ENCODE peak calls at places on chromosome X, in five cellular contexts. Q, F, U, D and M are unnamed samples.

GRCh38 chrX:63506320-63506719 is 155.2 kb upstream of the SPIN4 start:
- DNase-seq in Q (no peak), F (no peak), U (no peak), D (no peak), M (no peak)

GRCh38 chrX:49176421-49177326 is 5.0 kb downstream of the PLP2 start:
- DNase-seq in Q (no peak), F (no peak), U (peak; percentile 67), D (no peak), M (no peak)

GRCh38 chrX:153669174-153669890 is 4.3 kb downstream of the PNCK start:
- DNase-seq in Q (peak; percentile 56), F (peak; percentile 10), U (peak; percentile 60), D (no peak), M (no peak)

GRCh38 chrX:132169554-132169953 is 41.7 kb upstream of the FRMD7 start:
- DNase-seq in Q (no peak), F (no peak), U (no peak), D (no peak), M (no peak)

GRCh38 chrX:109472939-109473713 is 8.8 kb downstream of the GUCY2F start:
- DNase-seq in Q (no peak), F (no peak), U (no peak), D (no peak), M (no peak)

GRCh38 chrX:144732588-144732987 is 514.7 kb upstream of the SPANXN1 start:
- DNase-seq in Q (no peak), F (no peak), U (no peak), D (no peak), M (no peak)

GRCh38 chrX:30741545-30741944 is 88.3 kb downstream of the GK start:
- DNase-seq in Q (no peak), F (no peak), U (no peak), D (no peak), M (no peak)

GRCh38 chrX:132191938-132192337 is 27.3 kb downstream of the RAP2C start:
- DNase-seq in Q (no peak), F (no peak), U (no peak), D (no peak), M (no peak)

GRCh38 chrX:145716226-145716625 is 101.4 kb upstream of the SLITRK2 start:
- DNase-seq in Q (no peak), F (no peak), U (no peak), D (no peak), M (no peak)

GRCh38 chrX:53479295-53479694 is 45.1 kb upstream of the HSD17B10 start:
- DNase-seq in Q (no peak), F (no peak), U (no peak), D (no peak), M (no peak)

GRCh38 chrX:54494970-54495813 is 842 bp downstream of the FGD1 start:
- DNase-seq in Q (peak; percentile 63), F (no peak), U (no peak), D (no peak), M (no peak)

GRCh38 chrX:44874481-44875184 is 1.6 kb downstream of the KDM6A start:
- DNase-seq in Q (no peak), F (peak; percentile 20), U (no peak), D (no peak), M (no peak)

GRCh38 chrX:118156953-118157608 is 40.5 kb upstream of the KLHL13 start:
- DNase-seq in Q (no peak), F (no peak), U (no peak), D (no peak), M (no peak)

GRCh38 chrX:152810403-152810802 is 20.2 kb downstream of the CETN2 start:
- DNase-seq in Q (no peak), F (no peak), U (no peak), D (no peak), M (no peak)

GRCh38 chrX:18424482-18425198 is 768 bp upstream of the CDKL5 start:
- DNase-seq in Q (peak; percentile 57), F (peak; percentile 7), U (peak; percentile 69), D (peak; percentile 36), M (no peak)

GRCh38 chrX:138018145-138018799 is 452.3 kb downstream of the ZIC3 start:
- DNase-seq in Q (no peak), F (no peak), U (no peak), D (no peak), M (no peak)

GRCh38 chrX:145502670-145503069 is 255.4 kb downstream of the SPANXN1 start:
- DNase-seq in Q (no peak), F (no peak), U (no peak), D (no peak), M (no peak)

GRCh38 chrX:151983186-151983585 is 8.7 kb upstream of the GABRE start:
- DNase-seq in Q (no peak), F (no peak), U (no peak), D (no peak), M (no peak)

GRCh38 chrX:110081740-110082139 is 78.8 kb downstream of the TMEM164 start:
- DNase-seq in Q (no peak), F (no peak), U (peak; percentile 72), D (no peak), M (peak; percentile 64)

GRCh38 chrX:76076124-76076523 is 96.7 kb upstream of the PBDC1 start:
- DNase-seq in Q (no peak), F (no peak), U (no peak), D (no peak), M (no peak)

GRCh38 chrX:155242300-155242699 is 22.0 kb downstream of the RAB39B start:
- DNase-seq in Q (no peak), F (no peak), U (no peak), D (no peak), M (no peak)

GRCh38 chrX:37765507-37765906 is 14.4 kb upstream of the CYBB start:
- DNase-seq in Q (no peak), F (no peak), U (no peak), D (no peak), M (no peak)

GRCh38 chrX:140701480-140701879 is 8.1 kb upstream of the LINC00632 start:
- DNase-seq in Q (no peak), F (no peak), U (no peak), D (no peak), M (no peak)

GRCh38 chrX:120839506-120839905 is 36.2 kb downstream of the CT47B1 start:
- DNase-seq in Q (no peak), F (no peak), U (no peak), D (no peak), M (no peak)

GRCh38 chrX:106168107-106168506 is at the start of gene PWWP3B:
- DNase-seq in Q (peak; percentile 65), F (no peak), U (no peak), D (no peak), M (no peak)

GRCh38 chrX:118254611-118255010 is 91.3 kb upstream of the WDR44 start:
- DNase-seq in Q (no peak), F (peak; percentile 4), U (no peak), D (no peak), M (no peak)

GRCh38 chrX:140431521-140431920 is 73.3 kb downstream of the SOX3 start:
- DNase-seq in Q (no peak), F (no peak), U (no peak), D (no peak), M (no peak)

GRCh38 chrX:40008841-40009461 is 88.8 kb downstream of the BCOR start:
- DNase-seq in Q (peak; percentile 69), F (no peak), U (peak; percentile 71), D (no peak), M (no peak)

GRCh38 chrX:48715876-48716502 is 19.5 kb downstream of the SUV39H1 start:
- DNase-seq in Q (no peak), F (no peak), U (no peak), D (no peak), M (no peak)

GRCh38 chrX:3250946-3251345 is 95.5 kb downstream of the MXRA5 start:
- DNase-seq in Q (no peak), F (no peak), U (no peak), D (no peak), M (no peak)

GRCh38 chrX:15301924-15302323 is 13.5 kb downstream of the ASB11 start:
- DNase-seq in Q (peak; percentile 78), F (no peak), U (peak; percentile 81), D (no peak), M (peak; percentile 27)

GRCh38 chrX:30215357-30215843 is at the start of gene MAGEB2:
- DNase-seq in Q (no peak), F (no peak), U (no peak), D (no peak), M (no peak)

GRCh38 chrX:9844936-9845573 is 58.8 kb downstream of the SHROOM2 start:
- DNase-seq in Q (no peak), F (no peak), U (no peak), D (no peak), M (no peak)
- H3K4me3 ChIP-seq in Q (no peak overlapping the region), F (no peak overlapping the region), U (no peak overlapping the region), D (no peak overlapping the region), M (no peak overlapping the region)

GRCh38 chrX:150700107-150700506 is 6.9 kb downstream of the MTMR1 start:
- DNase-seq in Q (no peak), F (no peak), U (no peak), D (no peak), M (no peak)
- H3K27ac ChIP-seq in Q (no peak overlapping the region), F (no peak overlapping the region), U (no peak overlapping the region), D (no peak overlapping the region), M (no peak overlapping the region)

DNA sequence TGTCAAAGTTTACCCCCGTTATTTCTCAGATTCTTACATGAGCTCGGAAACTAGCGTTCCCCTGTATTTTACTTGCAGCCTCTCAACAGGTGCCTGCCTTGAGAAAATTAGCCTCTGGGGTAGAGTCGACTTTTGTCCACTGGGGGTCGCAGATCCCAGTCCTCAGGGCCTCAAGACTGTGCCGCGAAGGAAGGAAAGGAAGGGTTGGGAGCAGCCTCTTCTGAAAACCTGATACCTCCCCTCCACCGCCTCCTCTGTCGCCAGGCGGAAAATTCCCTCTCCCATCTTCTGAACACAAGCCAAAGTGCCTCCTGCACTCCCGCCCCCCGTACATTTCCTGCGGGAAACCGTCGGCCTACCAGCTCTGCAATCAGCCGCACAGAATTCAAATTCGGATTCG is 44.4 kb upstream of the TMSB15B start:
- DNase-seq in Q (no peak), F (peak; percentile 19), U (peak; percentile 77), D (no peak), M (no peak)
- H3K4me3 ChIP-seq in Q (peak overlapping the region; percentile 59), F (peak overlapping the region; percentile 65), U (peak overlapping the region; percentile 39), D (peak overlapping the region; percentile 65), M (peak overlapping the region; percentile 78)

DNA sequence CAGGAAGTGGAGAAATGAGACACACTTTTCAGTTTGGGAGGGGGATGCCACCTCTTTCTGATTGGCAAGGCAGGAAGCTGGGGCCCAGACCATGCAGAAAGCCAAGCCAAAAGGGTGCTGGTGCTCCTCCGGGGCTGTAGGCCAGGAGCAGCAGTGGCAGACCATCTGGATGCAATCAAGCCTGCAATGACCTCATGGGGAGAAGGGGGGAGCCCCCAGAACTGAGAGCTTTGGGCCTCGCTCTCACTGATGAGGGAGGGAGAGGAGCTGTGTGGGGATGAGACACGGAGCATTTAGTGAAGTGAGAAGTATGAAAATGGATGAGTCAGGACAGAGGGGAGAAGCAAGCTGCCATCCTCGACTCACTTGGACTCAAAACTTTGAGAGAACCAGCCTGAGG is 141.2 kb upstream of the NALF2 start:
- DNase-seq in Q (no peak), F (no peak), U (no peak), D (no peak), M (no peak)
- H3K27ac ChIP-seq in Q (no peak overlapping the region), F (no peak overlapping the region), U (no peak overlapping the region), D (no peak overlapping the region), M (peak overlapping the region; percentile 51)

DNA sequence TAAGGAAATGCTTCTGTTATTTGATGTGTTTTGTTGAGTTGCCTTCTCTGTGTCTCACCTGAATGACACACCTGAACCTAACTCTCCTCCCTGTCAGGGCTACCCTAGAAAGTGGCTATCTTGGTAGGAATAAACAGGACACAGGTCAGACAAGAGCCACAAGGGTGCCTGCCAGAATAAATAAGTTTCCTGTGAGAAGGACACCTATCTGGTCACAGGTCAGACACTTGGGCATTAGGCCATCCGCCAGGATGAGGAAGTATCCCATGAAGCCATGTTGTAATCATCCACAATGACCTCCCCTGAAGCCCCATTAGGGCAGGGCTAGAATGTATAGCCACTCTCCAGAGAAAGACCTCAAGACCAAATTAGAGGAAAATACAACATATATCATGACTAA is 318.8 kb downstream of the ZNF674 start:
- DNase-seq in Q (no peak), F (no peak), U (no peak), D (no peak), M (no peak)
- H3K4me3 ChIP-seq in Q (no peak overlapping the region), F (no peak overlapping the region), U (no peak overlapping the region), D (no peak overlapping the region), M (no peak overlapping the region)